ENCODE peak calls at places on chromosomes 12 and 14, in six cellular contexts. One of them, this sample, is unnamed.

GRCh38 chr12:48388430-48388829 is 37.7 kb upstream of the ZNF641 start:
- DNase-seq in AG09309: no peak
- DNase-seq in MCF 10A: peak
- DNase-seq in left kidney: no peak
- DNase-seq in stimulated activated CD8-positive, alpha-beta memory T cell treated with anti-CD3 and anti-CD28 coated beads, Interleukin-2, amount 100 ng/mL, for 1 hour: no peak
- DNase-seq in NAMALWA: no peak
- DNase-seq in this sample: no peak

GRCh38 chr14:50667491-50668007 is 557 bp downstream of the SAV1 start:
- DNase-seq in AG09309: no peak
- DNase-seq in MCF 10A: peak
- DNase-seq in left kidney: peak
- DNase-seq in stimulated activated CD8-positive, alpha-beta memory T cell treated with anti-CD3 and anti-CD28 coated beads, Interleukin-2, amount 100 ng/mL, for 1 hour: no peak
- DNase-seq in NAMALWA: peak
- DNase-seq in this sample: no peak

GRCh38 chr12:131622422-131622955 is 88.4 kb upstream of the SFSWAP start:
- DNase-seq in AG09309: no peak
- DNase-seq in MCF 10A: no peak
- DNase-seq in left kidney: no peak
- DNase-seq in stimulated activated CD8-positive, alpha-beta memory T cell treated with anti-CD3 and anti-CD28 coated beads, Interleukin-2, amount 100 ng/mL, for 1 hour: no peak
- DNase-seq in NAMALWA: no peak
- DNase-seq in this sample: no peak

GRCh38 chr14:31926123-31926522 is 151.0 kb upstream of the ARHGAP5 start:
- DNase-seq in AG09309: no peak
- DNase-seq in MCF 10A: peak
- DNase-seq in left kidney: peak
- DNase-seq in stimulated activated CD8-positive, alpha-beta memory T cell treated with anti-CD3 and anti-CD28 coated beads, Interleukin-2, amount 100 ng/mL, for 1 hour: no peak
- DNase-seq in NAMALWA: peak
- DNase-seq in this sample: no peak

GRCh38 chr12:117561990-117562389 is 200.6 kb upstream of the NOS1 start:
- DNase-seq in AG09309: no peak
- DNase-seq in MCF 10A: no peak
- DNase-seq in left kidney: no peak
- DNase-seq in stimulated activated CD8-positive, alpha-beta memory T cell treated with anti-CD3 and anti-CD28 coated beads, Interleukin-2, amount 100 ng/mL, for 1 hour: no peak
- DNase-seq in NAMALWA: no peak
- DNase-seq in this sample: no peak

GRCh38 chr12:49188205-49188915 is 520 bp downstream of the TUBA1A start:
- DNase-seq in AG09309: peak
- DNase-seq in MCF 10A: peak
- DNase-seq in left kidney: peak
- DNase-seq in stimulated activated CD8-positive, alpha-beta memory T cell treated with anti-CD3 and anti-CD28 coated beads, Interleukin-2, amount 100 ng/mL, for 1 hour: peak
- DNase-seq in NAMALWA: peak
- DNase-seq in this sample: no peak

GRCh38 chr12:54622463-54623183 is 12.1 kb downstream of the LACRT start:
- DNase-seq in AG09309: no peak
- DNase-seq in MCF 10A: no peak
- DNase-seq in left kidney: no peak
- DNase-seq in stimulated activated CD8-positive, alpha-beta memory T cell treated with anti-CD3 and anti-CD28 coated beads, Interleukin-2, amount 100 ng/mL, for 1 hour: no peak
- DNase-seq in NAMALWA: peak
- DNase-seq in this sample: no peak

GRCh38 chr12:68557011-68557715 is 53.5 kb upstream of the RAP1B start:
- DNase-seq in AG09309: peak
- DNase-seq in MCF 10A: peak
- DNase-seq in left kidney: no peak
- DNase-seq in stimulated activated CD8-positive, alpha-beta memory T cell treated with anti-CD3 and anti-CD28 coated beads, Interleukin-2, amount 100 ng/mL, for 1 hour: no peak
- DNase-seq in NAMALWA: no peak
- DNase-seq in this sample: peak

GRCh38 chr14:100422556-100423420 is 99.6 kb downstream of the SLC25A47 start:
- DNase-seq in AG09309: no peak
- DNase-seq in MCF 10A: peak
- DNase-seq in left kidney: no peak
- DNase-seq in stimulated activated CD8-positive, alpha-beta memory T cell treated with anti-CD3 and anti-CD28 coated beads, Interleukin-2, amount 100 ng/mL, for 1 hour: no peak
- DNase-seq in NAMALWA: no peak
- DNase-seq in this sample: peak

This sample was measured in astrocyte of the cerebellum.